ENCODE peak calls at places on chromosome 13, in seven cellular contexts. F, W, X, D, H, L and E are unnamed samples. For H3K4me1, the result is how much of the 10 kb centered on the place peaks cover.

GRCh38 chr13:31807090-31807541 is 67.8 kb downstream of the RXFP2 start:
- DNase-seq in D (no peak), F (no peak), X (no peak), L (peak), W (peak), H (no peak), E (no peak)

GRCh38 chr13:113029487-113030258 is 60.7 kb downstream of the MCF2L start:
- DNase-seq in H (peak), L (no peak), F (no peak), D (no peak), W (peak), X (no peak), E (no peak)

GRCh38 chr13:110876592-110876991 is 38.3 kb downstream of the ANKRD10 start:
- DNase-seq in D (no peak), H (no peak), L (no peak), X (no peak), F (no peak), W (no peak), E (no peak)

GRCh38 chr13:65966991-65967451 is 1263.1 kb downstream of the PCDH9 start:
- DNase-seq in W (no peak), F (no peak), L (peak), D (no peak), H (peak), X (no peak), E (no peak)

GRCh38 chr13:69959041-69959440 is 148.6 kb upstream of the ATXN8OS start:
- DNase-seq in L (no peak), D (no peak), H (no peak), F (no peak), W (no peak), X (no peak), E (no peak)

GRCh38 chr13:74080762-74081161 is 53.4 kb downstream of the KLF12 start:
- DNase-seq in H (no peak), F (no peak), L (no peak), W (no peak), D (no peak), X (no peak), E (no peak)

GRCh38 chr13:21637296-21637695 is 33.3 kb upstream of the MICU2 start:
- DNase-seq in W (no peak), F (no peak), X (no peak), L (peak), D (no peak), H (no peak), E (peak)

GRCh38 chr13:86856996-86857395 is 814.2 kb upstream of the SLITRK5 start:
- DNase-seq in D (no peak), W (no peak), X (no peak), L (peak), H (no peak), F (no peak), E (no peak)

GRCh38 chr13:60351326-60351725 is 45.7 kb upstream of the TDRD3 start:
- DNase-seq in X (no peak), W (no peak), D (no peak), H (no peak), F (no peak), L (peak), E (no peak)

GRCh38 chr13:27174766-27175455 is 3.3 kb upstream of the USP12 start:
- DNase-seq in X (no peak), H (no peak), W (no peak), F (no peak), D (no peak), L (no peak), E (no peak)

GRCh38 chr13:78636493-78636892 is 22.5 kb downstream of the OBI1 start:
- DNase-seq in D (no peak), H (no peak), L (no peak), W (no peak), F (no peak), X (no peak), E (no peak)

GRCh38 chr13:26614721-26615120 is 57.2 kb downstream of the WASF3 start:
- DNase-seq in F (no peak), X (no peak), W (no peak), D (no peak), H (no peak), L (no peak), E (no peak)

GRCh38 chr13:26046639-26047038 is 5.2 kb downstream of the SHISA2 start:
- DNase-seq in D (no peak), X (no peak), F (no peak), W (no peak), L (no peak), H (no peak), E (no peak)

GRCh38 chr13:75402787-75403186 is 79.2 kb downstream of the TBC1D4 start:
- DNase-seq in F (no peak), H (peak), L (no peak), X (no peak), W (no peak), D (no peak), E (no peak)

GRCh38 chr13:51614350-51614786 is 30.1 kb downstream of the WDFY2 start:
- DNase-seq in L (no peak), H (no peak), X (no peak), F (no peak), D (no peak), W (no peak), E (no peak)

GRCh38 chr13:48188640-48189039 is 44.4 kb upstream of the ITM2B start:
- DNase-seq in W (no peak), L (no peak), F (no peak), X (no peak), H (no peak), D (no peak), E (no peak)

GRCh38 chr13:39688699-39689405 is 33.4 kb downstream of the COG6 start:
- DNase-seq in H (no peak), L (peak), D (no peak), X (no peak), W (no peak), F (no peak), E (no peak)

GRCh38 chr13:83905641-83906040 is 23.4 kb upstream of the SLITRK1 start:
- DNase-seq in X (no peak), L (no peak), D (no peak), H (no peak), W (no peak), F (no peak), E (no peak)

GRCh38 chr13:49495783-49496762 is at the start of gene PHF11:
- DNase-seq in H (peak), F (peak), D (peak), X (peak), L (peak), W (peak), E (peak)

GRCh38 chr13:33364192-33364591 is 78.6 kb upstream of the STARD13 start:
- DNase-seq in F (no peak), L (no peak), H (no peak), X (no peak), D (no peak), W (no peak), E (no peak)

GRCh38 chr13:50712882-50713281 is 130.6 kb downstream of the DLEU7 start:
- DNase-seq in L (no peak), X (no peak), D (no peak), H (no peak), W (no peak), F (no peak), E (no peak)

GRCh38 chr13:94073006-94073744 is 406.3 kb downstream of the DCT start:
- DNase-seq in D (no peak), L (peak), X (no peak), H (no peak), W (no peak), F (no peak), E (no peak)

GRCh38 chr13:113418722-113419049 is 34.6 kb downstream of the ADPRHL1 start:
- DNase-seq in D (no peak), H (no peak), X (no peak), L (no peak), W (no peak), F (no peak), E (no peak)

GRCh38 chr13:90585392-90585791 is 762.1 kb upstream of the MIR17HG start:
- DNase-seq in F (no peak), W (no peak), L (no peak), X (no peak), H (no peak), D (no peak), E (no peak)

GRCh38 chr13:28541966-28542365 is 47.0 kb upstream of the FLT1 start:
- DNase-seq in W (no peak), X (no peak), H (no peak), L (no peak), F (no peak), D (no peak), E (no peak)

GRCh38 chr13:95403349-95404140 is 102.3 kb upstream of the ABCC4 start:
- DNase-seq in D (no peak), F (no peak), H (peak), W (no peak), X (no peak), L (peak), E (no peak)

DNA sequence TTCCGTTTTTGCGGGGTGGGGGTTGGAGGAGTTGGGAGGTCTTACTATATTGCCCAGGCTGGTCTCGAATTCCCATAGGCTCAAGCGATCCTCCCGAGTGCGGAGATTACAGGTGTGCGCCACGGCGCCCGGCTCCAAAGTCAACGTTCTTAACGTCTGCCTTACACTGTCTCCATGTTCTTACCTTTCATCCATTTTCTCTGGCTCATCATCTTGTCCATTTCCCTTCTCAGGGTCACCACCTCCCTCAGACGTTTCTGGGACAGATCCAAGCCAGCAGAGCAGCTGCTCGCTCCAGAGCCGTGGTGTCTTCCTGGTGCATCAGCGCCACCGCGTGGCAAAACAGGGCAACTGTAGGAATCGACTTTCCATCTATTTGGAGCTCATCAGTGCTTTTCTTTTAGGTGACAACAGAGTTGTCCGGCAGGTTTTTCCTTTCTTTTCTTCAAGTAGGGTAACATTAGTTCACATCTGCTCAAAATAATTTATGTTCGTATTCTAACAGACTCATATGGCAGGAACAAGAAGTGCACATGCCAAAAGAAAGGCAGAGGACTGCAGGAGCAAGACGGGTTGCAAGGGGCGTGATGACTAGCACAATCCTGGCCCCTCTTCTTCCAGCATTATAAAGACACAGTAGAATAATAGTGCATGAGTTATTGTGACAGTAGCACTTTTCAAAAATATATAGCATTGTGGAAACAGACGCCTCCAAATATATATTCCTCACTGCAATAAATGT is 103.1 kb upstream of the ABCC4 start:
- DNase-seq in W (peak), F (peak), H (peak), X (peak), D (peak), L (peak), E (peak)
- H3K4me3 ChIP-seq in W (peak), F (peak), H (peak), X (peak), D (peak), L (peak), E (no peak)

GRCh38 chr13:98541701-98542203 is 35.2 kb downstream of the STK24 start:
- DNase-seq in F (no peak), H (no peak), X (no peak), D (no peak), W (no peak), L (no peak), E (no peak)

GRCh38 chr13:98541211-98541610 is 35.7 kb downstream of the STK24 start:
- DNase-seq in H (no peak), L (no peak), W (no peak), F (no peak), X (no peak), D (no peak), E (no peak)

GRCh38 chr13:98537740-98538139 is 39.2 kb downstream of the STK24 start:
- DNase-seq in L (no peak), D (no peak), F (no peak), H (no peak), X (no peak), W (no peak), E (no peak)

GRCh38 chr13:98540476-98540875 is 36.4 kb downstream of the STK24 start:
- DNase-seq in H (no peak), W (no peak), F (no peak), D (no peak), L (peak), X (no peak), E (no peak)

DNA sequence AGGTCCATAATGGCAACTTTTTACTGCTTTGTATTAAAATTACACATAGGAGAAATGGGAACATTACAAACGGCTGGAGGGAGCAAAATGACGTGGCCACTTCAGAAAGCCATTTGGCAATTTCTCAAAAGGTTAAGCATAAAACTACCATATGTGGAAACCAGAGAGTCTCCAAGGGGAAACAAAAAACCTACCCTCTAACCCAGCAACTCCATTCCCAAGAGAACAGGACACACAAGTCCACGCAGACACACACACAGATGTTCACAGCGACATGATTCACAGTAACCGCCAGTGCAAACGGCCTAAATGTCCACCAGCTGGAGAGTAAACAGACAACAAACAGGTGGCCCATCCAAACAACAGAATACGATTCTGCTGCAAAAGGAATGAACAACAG is 37.3 kb downstream of the STK24 start:
- DNase-seq in X (no peak), W (no peak), L (peak), H (no peak), F (no peak), D (no peak), E (no peak)
- H3K4me1 ChIP-seq in X (half or more), W (half or more), L (under half), H (under half), F (half or more), D (under half), E (under half)

DNA sequence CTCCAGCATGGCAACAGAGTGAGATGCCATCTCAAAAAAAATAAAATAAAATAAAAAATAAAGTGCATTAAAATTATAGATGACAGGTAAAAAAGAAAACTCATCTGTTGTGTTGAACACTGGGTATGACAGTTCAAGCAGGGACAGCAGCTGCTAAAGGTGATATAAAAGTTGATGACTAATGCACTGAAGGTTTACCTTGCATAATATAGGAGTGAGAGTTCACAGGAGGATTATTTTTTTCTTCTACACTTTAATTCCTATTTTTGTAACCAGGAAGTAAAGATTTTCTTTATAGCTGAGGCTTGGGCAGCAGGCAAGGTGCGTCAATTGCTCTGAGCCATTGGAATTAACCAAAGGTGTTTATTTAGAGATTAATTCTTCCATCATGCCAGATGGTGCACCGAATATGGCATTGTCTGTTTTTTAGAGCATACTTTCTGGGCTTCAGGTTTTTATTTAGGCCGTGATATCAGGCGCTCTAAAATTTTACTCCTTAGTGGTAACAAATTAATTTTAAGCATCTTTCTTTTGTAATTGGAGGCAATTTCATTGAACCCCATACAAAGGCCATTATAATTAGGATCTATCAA is 337.0 kb upstream of the SLC10A2 start:
- DNase-seq in D (no peak), H (no peak), X (no peak), L (no peak), W (no peak), F (no peak), E (no peak)
- H3K4me3 ChIP-seq in D (no peak), H (no peak), X (no peak), L (no peak), W (no peak), F (no peak), E (no peak)

GRCh38 chr13:77001963-77002587 is 10.2 kb downstream of the CLN5 start:
- DNase-seq in D (no peak), X (no peak), W (no peak), F (no peak), L (no peak), H (no peak), E (no peak)

GRCh38 chr13:77000475-77000874 is 8.6 kb downstream of the CLN5 start:
- DNase-seq in X (no peak), W (no peak), F (no peak), L (no peak), D (no peak), H (no peak), E (no peak)

GRCh38 chr13:77001540-77001939 is 9.7 kb downstream of the CLN5 start:
- DNase-seq in X (no peak), F (no peak), D (no peak), L (no peak), H (no peak), W (no peak), E (no peak)

DNA sequence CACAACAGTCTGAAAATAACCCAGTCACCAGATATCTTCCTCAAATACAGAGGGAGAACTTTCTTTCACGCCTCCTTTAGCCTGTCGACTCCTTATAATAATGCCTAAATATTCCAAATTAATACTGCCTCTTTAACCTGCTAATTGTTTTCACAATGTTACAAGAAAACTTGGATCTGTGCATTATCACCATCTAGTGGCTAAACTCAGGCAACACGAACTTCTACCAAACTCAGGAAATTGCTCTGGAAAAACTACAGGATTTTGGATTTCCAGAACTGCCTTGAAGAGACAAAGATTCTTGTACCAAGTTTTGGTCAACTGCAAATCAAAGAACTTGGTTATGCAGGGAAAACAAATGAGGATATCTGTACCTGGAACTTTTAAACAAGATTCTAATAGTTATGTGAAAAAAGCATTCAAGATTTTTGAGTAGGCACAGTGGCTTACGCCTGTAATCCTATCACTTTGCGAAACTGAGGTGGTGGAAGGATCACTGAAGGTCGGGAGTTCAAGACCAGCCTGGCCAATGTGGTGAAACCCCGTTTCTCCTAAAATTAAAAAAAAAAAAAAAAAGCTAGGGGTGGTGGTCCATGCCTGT is 10.8 kb downstream of the CLN5 start:
- DNase-seq in W (no peak), D (no peak), H (peak), X (no peak), L (no peak), F (no peak), E (no peak)
- H3K4me1 ChIP-seq in W (under half), D (under half), H (under half), X (under half), L (under half), F (under half), E (under half)